ENCODE peak calls at places on chromosome 17, in five cellular contexts. P is stimulated activated CD4-positive, alpha-beta T cell treated with anti-CD3 and anti-CD28 coated beads, Interleukin-2, amount 100 ng/mL, for 24 hours; J is iris pigment epithelial cell; V is T-cell; H is cardiac muscle cell. U is an unnamed sample.

GRCh38 chr17:71180801-71181385 is 939.9 kb upstream of the SOX9 start:
- DNase-seq in P (no peak), J (peak), V (no peak), H (no peak), U (no peak)

GRCh38 chr17:49925916-49926315 is 43.1 kb upstream of the DLX4 start:
- DNase-seq in P (no peak), J (no peak), V (no peak), H (no peak), U (no peak)

GRCh38 chr17:2202996-2203575 is 100.5 kb downstream of the SMG6 start:
- DNase-seq in P (no peak), J (no peak), V (no peak), H (no peak), U (no peak)

GRCh38 chr17:9729034-9729650 is 62.2 kb downstream of the DHRS7C start:
- DNase-seq in P (no peak), J (peak), V (no peak), H (peak), U (no peak)

GRCh38 chr17:45284176-45285140 is 22.6 kb upstream of the SPATA32 start:
- DNase-seq in P (peak), J (no peak), V (peak), H (no peak), U (no peak)

GRCh38 chr17:49433000-49433694 is 18.5 kb upstream of the PHB1 start:
- DNase-seq in P (no peak), J (no peak), V (no peak), H (no peak), U (no peak)

GRCh38 chr17:35022536-35023063 is 40.9 kb downstream of the RFFL start:
- DNase-seq in P (peak), J (peak), V (peak), H (peak), U (peak)

GRCh38 chr17:76405967-76406647 is 21.7 kb downstream of the SPHK1 start:
- DNase-seq in P (no peak), J (no peak), V (no peak), H (peak), U (no peak)

GRCh38 chr17:64128787-64129514 is 993 bp downstream of the ERN1 start:
- DNase-seq in P (no peak), J (no peak), V (no peak), H (no peak), U (peak)

GRCh38 chr17:66364508-66365203 is 62.2 kb downstream of the PRKCA start:
- DNase-seq in P (peak), J (no peak), V (no peak), H (no peak), U (no peak)

GRCh38 chr17:4019400-4019799 is 55.2 kb upstream of the ATP2A3 start:
- DNase-seq in P (no peak), J (no peak), V (no peak), H (no peak), U (no peak)

GRCh38 chr17:83055911-83056582 is 23.4 kb upstream of the METRNL start:
- DNase-seq in P (no peak), J (peak), V (no peak), H (no peak), U (no peak)

GRCh38 chr17:18280766-18281165 is 20.3 kb downstream of the MIEF2 start:
- DNase-seq in P (no peak), J (peak), V (no peak), H (no peak), U (no peak)

GRCh38 chr17:2798679-2799078 is 2.4 kb downstream of the RAP1GAP2 start:
- DNase-seq in P (no peak), J (no peak), V (no peak), H (no peak), U (no peak)

GRCh38 chr17:8315740-8316217 is 5.7 kb downstream of the ARHGEF15 start:
- DNase-seq in P (no peak), J (no peak), V (no peak), H (peak), U (no peak)

GRCh38 chr17:4898927-4899326 is 409 bp upstream of the C17orf107 start:
- DNase-seq in P (no peak), J (no peak), V (peak), H (no peak), U (no peak)

GRCh38 chr17:8243827-8244226 is 4.0 kb downstream of the CTC1 start:
- DNase-seq in P (no peak), J (no peak), V (no peak), H (no peak), U (no peak)

GRCh38 chr17:78879679-78880186 is 23.3 kb downstream of the CEP295NL start:
- DNase-seq in P (peak), J (peak), V (peak), H (no peak), U (no peak)

GRCh38 chr17:65473363-65473762 is 88.1 kb downstream of the AXIN2 start:
- DNase-seq in P (no peak), J (no peak), V (no peak), H (no peak), U (no peak)

GRCh38 chr17:1372618-1373017 is 27.4 kb downstream of the YWHAE start:
- DNase-seq in P (no peak), J (no peak), V (no peak), H (no peak), U (no peak)

GRCh38 chr17:76297436-76297835 is 10.6 kb downstream of the QRICH2 start:
- DNase-seq in P (no peak), J (no peak), V (no peak), H (no peak), U (no peak)

GRCh38 chr17:43175213-43176118 is 4.5 kb downstream of the NBR1 start:
- DNase-seq in P (no peak), J (peak), V (no peak), H (no peak), U (no peak)

GRCh38 chr17:76688165-76688622 is 22.6 kb downstream of the MXRA7 start:
- DNase-seq in P (no peak), J (no peak), V (no peak), H (no peak), U (no peak)

GRCh38 chr17:12731839-12732238 is 57.5 kb upstream of the ARHGAP44 start:
- DNase-seq in P (no peak), J (no peak), V (no peak), H (no peak), U (no peak)